ENCODE peak calls at places on chromosome 19, in four cellular contexts. W is mammary epithelial cell, H is cardiac muscle cell, U is HL-60. C is an unnamed sample.

GRCh38 chr19:47619763-47620162 is 10.8 kb downstream of the BICRA start:
- DNase-seq in W (no peak), H (no peak), U (no peak), C (no peak)

GRCh38 chr19:42067315-42067888 is 2.6 kb downstream of the GRIK5 start:
- DNase-seq in W (no peak), H (no peak), U (no peak), C (no peak)

GRCh38 chr19:15138427-15138826 is 31.2 kb downstream of the SYDE1 start:
- DNase-seq in W (no peak), H (no peak), U (no peak), C (no peak)

GRCh38 chr19:16062789-16063188 is 13.5 kb upstream of the TPM4 start:
- DNase-seq in W (no peak), H (peak; percentile 56), U (peak; percentile 72), C (peak; percentile 53)

GRCh38 chr19:7673995-7674667 is 2.8 kb upstream of the MCEMP1 start:
- DNase-seq in W (peak; percentile 41), H (peak; percentile 63), U (peak; percentile 96), C (peak; percentile 65)

GRCh38 chr19:44869728-44870470 is 21.2 kb upstream of the TOMM40 start:
- DNase-seq in W (no peak), H (peak; percentile 94), U (peak; percentile 75), C (no peak)

GRCh38 chr19:13164370-13165090 is 14.3 kb downstream of the IER2 start:
- DNase-seq in W (peak; percentile 75), H (peak; percentile 96), U (peak; percentile 65), C (no peak)

GRCh38 chr19:4521170-4521887 is 3.0 kb upstream of the PLIN4 start:
- DNase-seq in W (no peak), H (peak; percentile 35), U (no peak), C (no peak)

GRCh38 chr19:40717325-40717879 is 490 bp downstream of the ITPKC start:
- DNase-seq in W (no peak), H (no peak), U (no peak), C (no peak)

GRCh38 chr19:17909017-17909732 is 23.6 kb upstream of the CCDC124 start:
- DNase-seq in W (peak; percentile 56), H (no peak), U (no peak), C (peak; percentile 17)

GRCh38 chr19:13014101-13014920 is 19.0 kb downstream of the NFIX start:
- DNase-seq in W (peak; percentile 66), H (peak; percentile 60), U (peak; percentile 19), C (peak; percentile 61)

GRCh38 chr19:52640916-52641315 is 2.8 kb upstream of the ZNF83 start:
- DNase-seq in W (no peak), H (peak; percentile 11), U (no peak), C (no peak)

GRCh38 chr19:47190167-47190727 is 40.8 kb downstream of the BBC3 start:
- DNase-seq in W (peak; percentile 33), H (peak; percentile 89), U (no peak), C (peak; percentile 72)

GRCh38 chr19:51726049-51726448 is 2.3 kb upstream of the HAS1 start:
- DNase-seq in W (peak; percentile 100), H (peak; percentile 94), U (no peak), C (peak; percentile 53)

GRCh38 chr19:12872941-12873890 is 8.0 kb downstream of the DNASE2 start:
- DNase-seq in W (peak; percentile 75), H (peak; percentile 71), U (peak; percentile 8), C (no peak)

GRCh38 chr19:42068756-42069571 is 1.0 kb downstream of the GRIK5 start:
- DNase-seq in W (no peak), H (no peak), U (no peak), C (no peak)

GRCh38 chr19:11197291-11198174 is at the start of gene KANK2:
- DNase-seq in W (peak; percentile 76), H (peak; percentile 85), U (peak; percentile 47), C (peak; percentile 65)
- H3K27ac ChIP-seq in W (no peak within 1 kb of the TSS), H (peak within 1 kb of the TSS; percentile 21), U (no peak within 1 kb of the TSS), C (peak within 1 kb of the TSS; percentile 86)

DNA sequence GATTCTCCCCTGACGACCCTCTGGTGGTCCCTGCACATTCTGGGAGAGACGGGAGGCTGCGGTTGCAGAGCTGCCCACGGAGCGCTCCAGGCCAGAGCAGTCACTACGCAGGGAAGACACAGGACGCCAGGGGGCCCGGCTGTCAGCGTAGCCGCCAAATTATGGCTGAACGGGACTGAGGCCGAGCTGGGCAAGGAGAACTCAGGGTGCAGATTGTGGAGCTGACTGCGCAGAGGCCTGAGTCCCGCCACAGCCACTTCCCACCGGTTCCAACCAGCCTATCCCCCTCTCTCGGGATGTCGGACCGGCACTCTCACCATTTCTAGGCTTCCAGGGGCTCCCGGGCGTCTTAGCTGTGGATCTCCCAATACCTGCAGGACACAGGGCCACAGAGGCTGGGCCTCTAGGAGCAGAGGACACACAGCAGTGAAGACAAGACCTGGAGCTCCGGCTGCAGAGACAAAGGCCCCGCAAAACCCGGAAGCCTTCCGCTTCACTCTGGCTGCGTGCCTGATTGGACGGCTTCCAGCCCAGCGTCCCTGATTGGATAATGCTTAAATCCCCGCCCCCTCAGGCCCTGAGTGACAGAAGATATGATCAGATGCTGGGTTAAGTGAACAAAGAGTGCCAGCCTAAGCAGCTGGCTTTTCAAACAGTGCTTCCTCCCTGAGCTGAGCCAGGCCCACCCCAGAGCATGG is at the start of gene ZNF737:
- DNase-seq in W (peak; percentile 94), H (peak; percentile 97), U (peak; percentile 96), C (peak; percentile 99)
- H3K27ac ChIP-seq in W (peak within 1 kb of the TSS; percentile 57), H (peak within 1 kb of the TSS; percentile 98), U (peak within 1 kb of the TSS; percentile 86), C (peak within 1 kb of the TSS; percentile 94)

DNA sequence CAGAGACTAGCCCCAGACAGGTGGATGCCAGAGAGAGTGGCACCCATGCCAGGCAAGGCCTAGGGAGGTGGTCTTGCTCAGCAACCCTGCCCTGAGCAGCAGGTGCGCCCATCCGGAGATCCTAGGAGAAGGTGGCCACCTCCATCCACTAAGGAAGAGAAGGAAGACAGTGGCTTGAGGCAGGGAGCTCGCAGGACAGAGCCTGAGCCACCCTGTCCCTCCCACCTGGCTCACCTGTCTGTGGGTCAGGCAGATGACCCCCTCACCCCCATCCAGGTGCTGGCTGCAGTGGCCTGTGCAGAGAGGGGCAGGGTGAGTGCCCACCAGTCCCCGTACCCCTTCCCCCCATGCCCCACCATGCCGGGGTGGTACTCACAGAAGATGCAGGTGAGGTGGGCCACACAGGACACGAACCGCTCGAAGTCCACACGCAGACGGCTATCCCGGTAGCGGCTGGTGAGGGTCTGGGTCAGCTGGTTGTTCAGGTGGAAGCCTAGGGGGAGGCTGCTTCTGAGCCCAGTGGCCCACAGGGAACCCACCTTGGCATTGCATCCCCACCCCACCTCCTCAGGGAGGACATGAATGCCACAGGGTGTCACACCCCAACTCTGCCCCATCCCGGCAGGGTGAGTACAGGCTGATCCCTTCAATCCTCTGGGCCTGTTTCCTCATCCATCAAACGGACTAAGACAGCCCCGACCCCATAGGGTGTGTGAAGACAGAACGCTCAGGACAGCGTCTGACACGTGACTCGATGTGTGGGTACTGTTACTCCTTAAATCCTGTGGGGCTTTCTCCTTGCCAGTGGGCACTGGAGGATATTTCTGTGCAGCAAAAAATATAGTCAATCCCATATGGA is 13.3 kb downstream of the CAPN12 start:
- DNase-seq in W (no peak), H (no peak), U (no peak), C (no peak)
- H3K27ac ChIP-seq in W (no peak overlapping the region), H (peak overlapping the region; percentile 60), U (no peak overlapping the region), C (peak overlapping the region; percentile 77)

GRCh38 chr19:39341720-39342604 is at the start of gene SAMD4B:
- DNase-seq in W (peak; percentile 96), H (peak; percentile 99), U (peak; percentile 98), C (peak; percentile 99)
- H3K27ac ChIP-seq in W (peak within 1 kb of the TSS; percentile 81), H (peak within 1 kb of the TSS; percentile 80), U (peak within 1 kb of the TSS; percentile 73), C (peak within 1 kb of the TSS; percentile 94)

GRCh38 chr19:30911491-30911890 is 437.7 kb downstream of the TSHZ3 start:
- DNase-seq in W (no peak), H (no peak), U (no peak), C (no peak)
- H3K27ac ChIP-seq in W (no peak overlapping the region), H (no peak overlapping the region), U (no peak overlapping the region), C (no peak overlapping the region)

GRCh38 chr19:35271546-35271945 is 2.8 kb downstream of the USF2 start:
- DNase-seq in W (no peak), H (no peak), U (no peak), C (no peak)

GRCh38 chr19:35272122-35272715 is 3.5 kb downstream of the USF2 start:
- DNase-seq in W (no peak), H (no peak), U (peak; percentile 73), C (no peak)

GRCh38 chr19:35273686-35274259 is 5.0 kb downstream of the USF2 start:
- DNase-seq in W (no peak), H (no peak), U (no peak), C (no peak)

GRCh38 chr19:35274323-35274722 is 5.6 kb downstream of the USF2 start:
- DNase-seq in W (no peak), H (no peak), U (no peak), C (no peak)

DNA sequence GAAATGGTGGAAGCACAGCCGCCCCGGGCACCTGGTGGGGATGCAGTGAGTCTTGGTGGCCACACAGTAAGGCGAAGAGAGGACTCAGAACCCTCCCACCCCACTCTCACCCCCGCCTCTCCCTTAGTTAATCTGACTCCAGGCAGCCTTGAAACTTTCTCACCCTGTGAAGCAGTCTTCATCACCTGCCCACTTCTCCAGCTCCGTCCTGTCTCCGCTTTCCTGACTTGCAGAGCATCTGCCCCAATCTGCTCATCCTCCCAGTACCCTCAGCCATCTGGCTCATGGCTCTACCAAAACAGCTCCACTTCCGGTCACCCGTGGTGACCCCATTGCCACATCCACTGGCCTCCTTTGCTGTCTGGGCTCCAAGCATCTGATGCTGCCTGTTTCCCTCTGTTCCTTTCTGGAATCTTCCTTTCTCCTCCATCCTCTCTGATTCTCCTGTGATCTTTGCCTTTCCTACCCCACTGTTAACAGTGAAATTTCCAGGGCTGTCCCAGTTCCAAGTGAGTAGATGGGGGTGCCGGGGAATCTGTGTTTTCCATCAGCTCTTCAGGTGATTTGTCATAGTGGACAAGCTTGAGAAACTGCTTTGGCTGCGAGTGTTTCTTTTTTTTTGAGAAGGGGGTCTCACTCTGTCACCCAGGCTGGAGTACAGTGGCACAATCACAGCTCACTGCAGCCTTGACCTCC is 4.3 kb downstream of the USF2 start:
- DNase-seq in W (no peak), H (no peak), U (no peak), C (no peak)
- H3K27ac ChIP-seq in W (no peak overlapping the region), H (no peak overlapping the region), U (no peak overlapping the region), C (peak overlapping the region; percentile 48)

GRCh38 chr19:31253816-31254551 is 95.3 kb downstream of the TSHZ3 start:
- DNase-seq in W (peak; percentile 86), H (peak; percentile 52), U (no peak), C (no peak)
- H3K27ac ChIP-seq in W (no peak overlapping the region), H (no peak overlapping the region), U (no peak overlapping the region), C (no peak overlapping the region)

GRCh38 chr19:10431943-10432735 is 11.8 kb downstream of the PDE4A start:
- DNase-seq in W (no peak), H (peak; percentile 58), U (no peak), C (no peak)
- H3K27ac ChIP-seq in W (no peak overlapping the region), H (no peak overlapping the region), U (no peak overlapping the region), C (no peak overlapping the region)